ENCODE peak calls at places on chromosomes 1 and 21, in six cellular contexts. R, X, W, S, Q and K are unnamed samples. For H3K9me3, the result is how much of the 10 kb centered on the place peaks cover.

GRCh38 chr1:1678581-1679380 is 13.8 kb downstream of the SLC35E2B start:
- DNase-seq in R (peak), W (no peak), S (no peak), X (no peak), Q (no peak), K (no peak)

GRCh38 chr1:84365225-84366221 is 32.8 kb upstream of the DNASE2B start:
- DNase-seq in S (no peak), W (peak), X (peak), R (peak), Q (peak), K (no peak)

GRCh38 chr1:222061711-222062359 is 319.9 kb upstream of the DUSP10 start:
- DNase-seq in W (no peak), Q (no peak), X (no peak), S (no peak), R (no peak), K (no peak)

GRCh38 chr1:226403522-226404034 is 4.3 kb downstream of the PARP1 start:
- DNase-seq in R (no peak), X (peak), W (no peak), S (no peak), Q (no peak), K (no peak)

GRCh38 chr21:41993744-41994143 is 16.4 kb downstream of the ZBTB21 start:
- DNase-seq in S (no peak), Q (no peak), W (no peak), R (no peak), X (peak), K (no peak)

GRCh38 chr1:214446772-214447556 is 104.4 kb downstream of the PTPN14 start:
- DNase-seq in Q (peak), W (no peak), X (peak), S (no peak), R (no peak), K (no peak)

GRCh38 chr21:31622397-31622796 is 37.1 kb upstream of the SOD1 start:
- DNase-seq in S (no peak), W (no peak), X (no peak), R (no peak), Q (no peak), K (no peak)

GRCh38 chr1:210597555-210598134 is 268.9 kb downstream of the HHAT start:
- DNase-seq in Q (peak), R (no peak), W (no peak), S (no peak), X (peak), K (no peak)

GRCh38 chr1:202567747-202568146 is 142.5 kb downstream of the SYT2 start:
- DNase-seq in X (peak), Q (peak), R (no peak), S (no peak), W (no peak), K (no peak)

DNA sequence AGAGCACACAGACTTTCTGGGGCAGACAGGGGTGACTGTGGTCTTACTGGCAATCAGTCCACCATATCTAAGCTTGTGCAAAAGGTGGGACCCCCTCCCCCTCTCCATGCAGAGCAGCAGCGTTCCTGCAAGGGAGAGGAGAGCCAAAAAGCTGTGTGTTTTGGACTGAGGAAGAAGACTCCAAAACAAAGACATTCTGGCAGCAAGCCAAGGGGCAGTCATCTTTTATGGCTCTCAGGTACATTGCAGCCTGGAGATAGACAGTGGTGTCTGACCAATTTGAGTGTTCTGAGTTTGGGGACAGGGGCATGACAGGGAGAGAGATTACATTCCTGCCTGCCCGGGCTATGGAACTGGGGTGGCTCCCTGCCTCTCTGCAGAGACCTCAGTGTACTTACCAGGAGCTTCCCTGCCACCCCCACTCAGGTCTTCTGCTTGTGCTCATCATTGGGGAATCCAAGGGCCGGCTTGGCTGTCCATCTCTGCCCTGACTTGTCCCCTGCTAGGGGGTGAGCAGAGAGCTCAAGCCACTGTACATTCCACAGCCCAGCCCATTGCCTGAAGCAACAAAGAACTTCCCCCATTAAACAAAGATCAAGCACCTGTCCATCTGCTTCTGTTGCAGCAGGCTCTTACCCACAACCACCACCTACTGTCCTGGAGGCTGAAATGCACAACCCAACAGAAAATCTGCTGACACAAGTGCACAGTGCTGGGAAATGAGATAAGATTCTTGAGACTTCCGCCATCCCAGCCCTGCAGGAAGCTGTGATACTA is 131.1 kb downstream of the EVI5 start:
- DNase-seq in S (no peak), Q (no peak), R (no peak), X (no peak), W (no peak), K (no peak)
- TF ChIP-seq CTCF in S (no peak), Q (no peak), R (no peak), X (no peak), W (no peak), K (no peak)

GRCh38 chr1:207239874-207240273 is 81.6 kb upstream of the CD55 start:
- DNase-seq in X (no peak), R (no peak), S (no peak), Q (peak), W (no peak), K (no peak)
- H3K27ac ChIP-seq in X (no peak), R (peak), S (no peak), Q (peak), W (peak), K (no peak)

GRCh38 chr1:93447481-93448291 is at the start of gene FNBP1L:
- DNase-seq in R (peak), W (peak), S (peak), X (peak), Q (peak), K (peak)
- H3K9me3 ChIP-seq in R (under half), W (under half), S (under half), X (under half), Q (under half), K (under half)

GRCh38 chr1:17990401-17990800 is 117.2 kb upstream of the IGSF21 start:
- DNase-seq in X (no peak), W (no peak), R (no peak), S (no peak), Q (no peak), K (no peak)

GRCh38 chr1:17979815-17980214 is 127.8 kb upstream of the IGSF21 start:
- DNase-seq in Q (no peak), W (no peak), R (no peak), X (no peak), S (no peak), K (no peak)

GRCh38 chr1:17982197-17982596 is 125.4 kb upstream of the IGSF21 start:
- DNase-seq in Q (no peak), W (no peak), R (no peak), S (no peak), X (no peak), K (no peak)

DNA sequence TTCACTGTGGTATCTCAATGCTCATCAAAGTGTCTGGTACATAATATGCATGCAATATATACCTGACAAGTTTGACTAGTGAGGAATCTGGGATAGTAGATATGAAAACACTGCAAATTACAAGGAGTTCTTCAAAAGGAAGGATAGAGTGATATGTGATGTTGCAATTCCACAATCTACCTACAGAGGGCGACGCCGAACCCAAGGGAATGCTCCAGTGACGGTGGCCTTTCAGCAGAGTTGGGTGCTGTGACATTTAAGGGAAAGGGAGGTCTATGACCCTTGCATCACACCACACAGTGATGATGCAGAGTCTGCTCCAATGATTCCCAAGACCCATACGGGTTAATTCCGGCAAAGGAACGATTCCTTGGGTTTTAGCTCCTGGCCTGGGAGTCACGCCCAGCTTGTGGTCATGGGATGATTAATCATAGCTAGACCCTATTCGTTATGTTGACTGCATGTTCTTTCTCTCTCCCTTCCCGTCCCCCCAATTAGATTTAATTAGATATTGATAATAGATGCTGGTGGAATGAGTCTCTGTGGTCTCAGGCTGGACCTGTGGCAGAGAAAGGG is 123.0 kb upstream of the IGSF21 start:
- DNase-seq in X (peak), W (peak), R (no peak), Q (no peak), S (no peak), K (no peak)
- TF ChIP-seq CTCF in X (peak), W (peak), R (peak), Q (peak), S (peak), K (peak)

DNA sequence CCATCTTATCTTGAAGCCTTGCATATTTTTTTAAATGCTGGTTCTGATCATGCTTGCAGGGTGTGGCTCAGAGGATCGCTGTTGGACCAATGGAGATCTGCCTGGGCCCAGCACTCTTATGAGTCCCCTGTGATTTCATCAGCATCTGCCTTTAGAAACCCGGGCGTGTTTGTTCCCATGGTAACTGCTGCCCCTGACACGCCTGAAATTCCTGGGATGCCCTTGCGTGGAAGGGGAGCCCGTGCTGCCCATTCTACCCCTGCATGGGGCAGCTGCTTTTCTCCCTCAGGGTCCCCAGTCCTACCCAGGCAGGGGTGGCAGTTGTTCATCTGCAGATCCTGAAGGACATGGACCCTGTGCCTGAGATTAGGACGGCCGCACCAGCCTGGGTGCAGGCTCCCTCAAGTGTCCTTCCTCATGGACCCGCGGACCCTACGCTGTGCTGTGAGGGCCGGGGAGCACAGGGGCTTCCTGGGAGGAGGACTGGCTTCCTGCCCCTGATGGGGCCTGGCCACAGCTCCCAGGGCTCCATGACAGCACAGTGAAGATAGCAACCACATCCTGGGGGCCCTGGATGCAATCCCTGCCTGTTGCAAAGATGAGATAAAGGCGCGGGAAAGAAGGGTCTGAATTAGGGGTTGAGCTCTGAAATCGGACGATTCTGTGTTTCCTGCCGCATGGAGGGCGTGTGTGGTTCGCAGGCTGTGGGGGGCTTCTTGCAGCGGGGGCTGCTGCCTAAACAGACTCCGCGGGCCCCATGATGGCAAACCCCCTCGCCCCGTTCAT is 226.6 kb downstream of the SDCCAG8 start:
- DNase-seq in W (no peak), Q (no peak), S (no peak), X (peak), R (no peak), K (no peak)
- H3K27ac ChIP-seq in W (no peak), Q (no peak), S (no peak), X (peak), R (no peak), K (no peak)

GRCh38 chr1:69313118-69313517 is 254.6 kb upstream of the LRRC7 start:
- DNase-seq in Q (no peak), W (no peak), X (no peak), R (no peak), S (no peak), K (no peak)

GRCh38 chr1:69312055-69312732 is 255.5 kb upstream of the LRRC7 start:
- DNase-seq in W (no peak), R (no peak), X (no peak), S (no peak), Q (no peak), K (no peak)

GRCh38 chr1:69315823-69316222 is 251.9 kb upstream of the LRRC7 start:
- DNase-seq in W (no peak), R (no peak), Q (no peak), S (no peak), X (no peak), K (no peak)

GRCh38 chr1:69319287-69319686 is 248.4 kb upstream of the LRRC7 start:
- DNase-seq in W (no peak), Q (no peak), R (no peak), X (no peak), S (no peak), K (no peak)

DNA sequence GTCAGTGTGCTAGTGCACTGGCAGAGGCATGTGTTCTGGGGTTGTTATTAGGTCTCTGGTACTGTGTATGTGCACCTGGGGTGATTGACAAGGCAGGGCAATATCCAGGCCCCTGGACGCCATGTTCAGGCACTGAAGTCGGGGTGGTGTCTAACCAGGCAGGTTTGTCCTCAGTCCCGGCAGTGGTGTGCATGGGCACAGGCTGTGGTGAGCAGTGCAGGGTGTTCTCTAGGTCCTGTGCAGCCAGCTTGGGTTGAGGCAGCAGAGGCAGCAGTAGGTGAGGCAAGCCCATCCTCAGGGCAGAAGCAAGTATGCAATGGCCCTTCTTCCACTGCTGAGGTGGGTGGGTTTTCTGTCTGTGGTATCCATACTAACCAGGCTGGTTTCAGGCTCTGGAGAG is 252.3 kb upstream of the LRRC7 start:
- DNase-seq in R (no peak), W (no peak), X (no peak), S (no peak), Q (no peak), K (no peak)
- H3K9me3 ChIP-seq in R (under half), W (under half), X (under half), S (under half), Q (under half), K (under half)

GRCh38 chr1:116265931-116266863 is 106.8 kb upstream of the ATP1A1 start:
- DNase-seq in Q (no peak), X (no peak), S (no peak), R (no peak), W (no peak), K (no peak)

GRCh38 chr1:116273042-116273783 is 99.8 kb upstream of the ATP1A1 start:
- DNase-seq in S (peak), X (no peak), R (no peak), W (no peak), Q (no peak), K (no peak)

GRCh38 chr1:116266864-116267212 is 106.2 kb upstream of the ATP1A1 start:
- DNase-seq in Q (no peak), X (no peak), S (no peak), W (no peak), R (no peak), K (no peak)

GRCh38 chr1:116268211-116268610 is 104.8 kb upstream of the ATP1A1 start:
- DNase-seq in S (no peak), X (no peak), R (peak), Q (peak), W (peak), K (no peak)

DNA sequence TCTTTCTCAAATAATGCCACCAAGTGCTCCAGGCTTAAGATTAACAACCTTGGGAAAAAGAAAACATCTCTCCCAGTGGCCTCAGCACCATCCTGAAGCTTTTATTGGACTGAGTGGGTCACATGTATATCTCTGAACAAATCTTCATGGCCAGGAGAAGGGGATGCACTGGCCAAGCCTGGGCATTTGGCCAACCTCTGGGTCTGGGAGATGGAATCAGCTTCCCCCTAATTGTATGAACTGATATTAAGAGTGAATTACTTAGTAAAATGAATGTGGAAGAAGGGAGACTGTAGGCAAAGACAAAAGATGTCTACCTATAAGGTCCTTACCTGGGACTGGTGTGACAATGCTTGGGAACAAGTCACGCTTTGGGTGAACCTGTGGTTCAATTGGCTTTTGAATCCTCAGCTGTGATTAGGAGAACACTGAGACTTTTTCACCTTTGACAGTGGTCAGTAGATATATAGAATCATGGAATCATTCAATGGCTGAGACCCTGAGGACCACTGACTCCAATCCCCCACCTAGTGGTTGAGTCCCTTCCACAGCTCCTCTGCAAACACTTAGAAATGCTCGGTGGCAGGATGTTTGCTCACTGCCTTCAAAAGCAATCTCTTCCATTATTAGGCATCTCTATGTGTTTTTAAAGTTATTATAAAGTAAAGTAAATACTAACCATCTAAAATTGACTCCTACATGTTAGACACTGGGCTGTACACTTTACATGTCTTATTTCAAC is 102.6 kb upstream of the ATP1A1 start:
- DNase-seq in S (no peak), W (no peak), X (no peak), Q (no peak), R (no peak), K (no peak)
- TF ChIP-seq CTCF in S (no peak), W (no peak), X (no peak), Q (no peak), R (no peak), K (no peak)

GRCh38 chr1:20123696-20124450 is 4.5 kb upstream of the PLA2G2D start:
- DNase-seq in S (no peak), W (no peak), Q (no peak), R (no peak), X (peak), K (no peak)
- H3K27ac ChIP-seq in S (no peak), W (no peak), Q (no peak), R (no peak), X (no peak), K (no peak)

DNA sequence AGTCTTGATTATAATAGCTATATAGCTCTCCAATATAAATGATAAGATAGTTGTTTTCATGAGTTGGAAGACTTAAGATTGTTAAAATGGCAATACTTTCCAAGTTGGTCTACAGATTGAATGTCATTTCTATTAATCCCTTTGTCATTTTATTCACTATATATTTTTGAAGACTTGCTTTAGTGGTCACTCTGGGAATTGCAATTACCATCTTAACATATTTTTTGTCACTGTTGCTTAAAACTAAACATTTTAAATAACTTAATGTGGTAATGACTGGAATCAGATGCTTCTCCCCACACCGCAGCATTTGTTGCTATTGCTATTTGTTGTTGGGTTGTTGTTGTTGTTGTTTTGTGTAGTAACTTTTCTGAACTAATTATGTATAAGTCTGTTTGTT is 1592.9 kb downstream of the MRPL39 start:
- DNase-seq in R (no peak), Q (no peak), S (no peak), W (no peak), X (no peak), K (no peak)
- H3K9me3 ChIP-seq in R (under half), Q (under half), S (under half), W (under half), X (under half), K (under half)